ENCODE peak calls at places on chromosome 1, in six cellular contexts. Q, X, H, W, M and J are unnamed samples.

GRCh38 chr1:10378071-10378841 is 20.6 kb upstream of the PGD start:
- DNase-seq in M (no peak), X (peak; percentile 48), H (peak; percentile 97), W (no peak), Q (peak; percentile 68), J (no peak)

GRCh38 chr1:225437710-225438437 is 10.0 kb upstream of the LBR start:
- DNase-seq in M (peak; percentile 16), H (no peak), W (no peak), X (no peak), Q (no peak), J (no peak)

GRCh38 chr1:162236201-162236600 is 140.5 kb downstream of the SPATA46 start:
- DNase-seq in H (peak; percentile 55), Q (no peak), W (no peak), X (no peak), M (no peak), J (no peak)

GRCh38 chr1:108663074-108663473 is 2.2 kb upstream of the HENMT1 start:
- DNase-seq in Q (no peak), X (no peak), H (no peak), M (no peak), W (no peak), J (no peak)

GRCh38 chr1:23791434-23792047 is 596 bp downstream of the LYPLA2 start:
- DNase-seq in M (peak; percentile 38), X (peak; percentile 49), H (peak; percentile 60), W (peak; percentile 24), Q (no peak), J (no peak)

GRCh38 chr1:29974345-29974744 is 738.0 kb downstream of the PTPRU start:
- DNase-seq in M (no peak), X (no peak), Q (no peak), H (peak; percentile 83), W (no peak), J (no peak)

GRCh38 chr1:192793983-192794767 is 14.7 kb upstream of the RGS2 start:
- DNase-seq in W (no peak), H (no peak), X (no peak), M (no peak), Q (no peak), J (no peak)

GRCh38 chr1:26164036-26164927 is 4.5 kb downstream of the C1orf232 start:
- DNase-seq in H (peak; percentile 62), Q (peak; percentile 61), X (peak; percentile 79), M (peak; percentile 22), W (no peak), J (peak; percentile 50)

GRCh38 chr1:171984850-171985485 is 143.7 kb downstream of the DNM3 start:
- DNase-seq in X (peak; percentile 44), H (peak; percentile 53), W (peak; percentile 20), M (peak; percentile 47), Q (no peak), J (no peak)

GRCh38 chr1:114490235-114490634 is 20.8 kb downstream of the TRIM33 start:
- DNase-seq in M (no peak), Q (no peak), W (peak; percentile 9), H (no peak), X (no peak), J (no peak)

GRCh38 chr1:226821719-226822085 is 48.7 kb upstream of the PSEN2 start:
- DNase-seq in X (no peak), H (no peak), M (no peak), Q (no peak), W (no peak), J (no peak)

GRCh38 chr1:155485222-155485621 is 77.4 kb downstream of the ASH1L start:
- DNase-seq in X (no peak), M (no peak), H (no peak), Q (no peak), W (no peak), J (no peak)